ENCODE peak calls at places on chromosomes 7 and 10, in seven cellular contexts. D is transverse colon, S is A673, N is dorsolateral prefrontal cortex, B is H1, T is esophagus muscularis mucosa, A is AG04449. L is an unnamed sample.

GRCh38 chr7:30965883-30966282 is 2.1 kb downstream of the GHRHR start:
- DNase-seq in A (no peak), B (no peak), S (no peak), D (no peak), T (peak; percentile 85), N (no peak), L (no peak)

GRCh38 chr10:114755537-114755936 is 66.0 kb upstream of the FHIP2A start:
- DNase-seq in S (no peak), B (no peak), N (no peak), T (no peak), A (no peak), D (no peak), L (no peak)

GRCh38 chr10:82796510-82796909 is 921.5 kb downstream of the NRG3 start:
- DNase-seq in N (no peak), B (no peak), A (no peak), D (no peak), S (peak; percentile 2), T (no peak), L (no peak)

GRCh38 chr10:59240581-59241183 is 64.2 kb downstream of the PHYHIPL start:
- DNase-seq in A (no peak), S (peak; percentile 66), B (peak; percentile 49), D (no peak), T (no peak), N (no peak), L (peak; percentile 15)

GRCh38 chr10:71064413-71065118 is 147.8 kb upstream of the UNC5B start:
- DNase-seq in T (no peak), N (no peak), D (no peak), S (no peak), B (no peak), A (no peak), L (no peak)

GRCh38 chr7:55130079-55130476 is 111.3 kb downstream of the EGFR start:
- DNase-seq in S (no peak), A (no peak), B (no peak), N (no peak), D (no peak), T (peak; percentile 91), L (peak; percentile 86)

GRCh38 chr7:121475806-121476205 is 79.7 kb upstream of the FAM3C start:
- DNase-seq in S (no peak), B (no peak), D (peak; percentile 68), T (no peak), A (no peak), N (no peak), L (no peak)

GRCh38 chr7:183907-184767 is 8.2 kb upstream of the FAM20C start:
- DNase-seq in D (no peak), S (no peak), B (no peak), A (no peak), T (no peak), N (no peak), L (no peak)

GRCh38 chr10:90968448-90969086 is 47.7 kb upstream of the ANKRD1 start:
- DNase-seq in B (no peak), A (peak; percentile 59), D (no peak), N (no peak), S (no peak), T (no peak), L (no peak)

GRCh38 chr7:91519241-91520200 is 255.3 kb downstream of the FZD1 start:
- DNase-seq in S (peak; percentile 51), B (no peak), A (no peak), N (no peak), D (no peak), T (no peak), L (peak; percentile 75)

GRCh38 chr7:11413901-11414300 is 418.1 kb downstream of the THSD7A start:
- DNase-seq in D (no peak), S (no peak), T (no peak), B (no peak), N (no peak), A (no peak), L (no peak)

GRCh38 chr7:101128040-101128834 is 1.3 kb downstream of the SERPINE1 start:
- DNase-seq in N (no peak), S (no peak), B (no peak), D (no peak), A (no peak), T (no peak), L (no peak)

GRCh38 chr10:33506838-33507661 is 172.6 kb upstream of the NRP1 start:
- DNase-seq in N (no peak), T (no peak), D (no peak), B (no peak), A (no peak), S (no peak), L (no peak)

GRCh38 chr10:58765905-58766304 is 253.2 kb downstream of the BICC1 start:
- DNase-seq in T (no peak), S (no peak), D (no peak), B (no peak), A (no peak), N (no peak), L (no peak)

GRCh38 chr7:150417239-150417638 is 33.2 kb upstream of the GIMAP8 start:
- DNase-seq in D (no peak), S (no peak), B (peak; percentile 39), N (no peak), T (no peak), A (no peak), L (no peak)

GRCh38 chr10:44648691-44649090 is 262.4 kb upstream of the TMEM72 start:
- DNase-seq in S (no peak), B (no peak), D (no peak), T (no peak), N (no peak), A (no peak), L (no peak)

GRCh38 chr10:44647877-44648542 is 263.1 kb upstream of the CXCL12 start:
- DNase-seq in N (no peak), B (no peak), T (no peak), D (no peak), S (peak; percentile 23), A (peak; percentile 66), L (no peak)

GRCh38 chr10:44650576-44651394 is 260.4 kb upstream of the TMEM72 start:
- DNase-seq in B (no peak), S (no peak), D (no peak), T (no peak), N (no peak), A (no peak), L (peak; percentile 19)

GRCh38 chr10:44651395-44651661 is 259.8 kb upstream of the TMEM72 start:
- DNase-seq in S (no peak), D (no peak), N (no peak), T (no peak), B (no peak), A (no peak), L (no peak)

DNA sequence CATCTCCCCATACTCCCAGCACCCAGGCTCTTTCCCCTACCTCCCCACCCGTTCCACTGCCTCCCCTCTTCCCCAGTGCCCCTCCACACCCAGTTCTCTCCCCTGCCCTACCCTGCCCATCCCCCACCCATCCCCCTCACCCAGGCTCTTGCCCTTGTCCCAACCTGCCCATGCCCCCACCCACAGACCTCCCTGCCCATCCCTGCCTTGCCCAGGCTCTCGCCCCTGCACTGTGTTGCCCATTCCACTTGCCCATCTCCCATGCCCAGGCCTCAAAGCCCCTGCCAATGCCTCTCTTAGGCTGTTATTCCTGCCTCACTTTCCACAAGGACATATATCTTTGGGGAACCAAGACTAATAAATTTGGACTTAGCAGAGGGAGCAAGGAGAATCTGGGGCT is 262.6 kb upstream of the CXCL12 start:
- DNase-seq in T (no peak), B (no peak), A (no peak), N (no peak), D (no peak), S (no peak), L (no peak)
- H3K4me3 ChIP-seq in T (no peak overlapping the region), B (no peak overlapping the region), A (no peak overlapping the region), N (no peak overlapping the region), D (no peak overlapping the region), S (no peak overlapping the region), L (no peak overlapping the region)

DNA sequence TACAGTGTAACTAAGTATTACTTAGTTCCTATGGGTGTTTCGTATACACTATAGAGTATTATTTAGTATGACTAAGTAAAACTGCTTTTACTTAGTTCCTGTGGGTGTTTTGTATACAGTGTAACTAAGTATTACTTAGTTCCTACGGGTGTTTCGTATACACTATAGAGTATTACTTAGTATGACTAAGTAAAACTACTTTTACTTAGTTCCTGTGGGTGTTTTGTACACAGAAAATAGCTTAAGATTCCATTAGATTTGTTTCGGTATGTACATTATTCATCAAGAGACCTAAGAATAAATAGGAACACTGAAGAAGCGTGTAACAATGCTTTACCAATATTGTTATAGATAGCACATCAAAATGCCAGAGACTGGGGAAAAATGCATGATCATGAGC is 25.0 kb downstream of the IGF2BP3 start:
- DNase-seq in B (no peak), T (no peak), S (no peak), D (no peak), A (no peak), N (no peak), L (no peak)
- TF ChIP-seq CTCF in B (no peak), T (no peak), S (no peak), D (no peak), A (no peak), N (no peak), L (no peak)

GRCh38 chr10:27099448-27099847 is 846 bp downstream of the ANKRD26 start:
- DNase-seq in D (no peak), S (no peak), N (no peak), B (no peak), A (no peak), T (no peak), L (no peak)
- H3K4me3 ChIP-seq in D (peak overlapping the region; percentile 53), S (peak overlapping the region; percentile 77), N (peak overlapping the region; percentile 76), B (peak overlapping the region; percentile 95), A (peak overlapping the region; percentile 82), T (peak overlapping the region; percentile 73), L (peak overlapping the region; percentile 87)

GRCh38 chr7:69820479-69821192 is 222.4 kb downstream of the AUTS2 start:
- DNase-seq in N (no peak), T (no peak), B (no peak), S (no peak), D (no peak), A (no peak), L (no peak)

GRCh38 chr7:69823151-69823744 is 225.0 kb downstream of the AUTS2 start:
- DNase-seq in N (no peak), D (no peak), A (no peak), B (no peak), T (no peak), S (no peak), L (no peak)

GRCh38 chr7:69826283-69826682 is 228.0 kb downstream of the AUTS2 start:
- DNase-seq in D (no peak), B (no peak), N (no peak), T (no peak), A (no peak), S (no peak), L (no peak)

GRCh38 chr7:69827140-69827919 is 229.1 kb downstream of the AUTS2 start:
- DNase-seq in B (no peak), A (no peak), D (no peak), T (no peak), N (no peak), S (peak; percentile 85), L (no peak)

DNA sequence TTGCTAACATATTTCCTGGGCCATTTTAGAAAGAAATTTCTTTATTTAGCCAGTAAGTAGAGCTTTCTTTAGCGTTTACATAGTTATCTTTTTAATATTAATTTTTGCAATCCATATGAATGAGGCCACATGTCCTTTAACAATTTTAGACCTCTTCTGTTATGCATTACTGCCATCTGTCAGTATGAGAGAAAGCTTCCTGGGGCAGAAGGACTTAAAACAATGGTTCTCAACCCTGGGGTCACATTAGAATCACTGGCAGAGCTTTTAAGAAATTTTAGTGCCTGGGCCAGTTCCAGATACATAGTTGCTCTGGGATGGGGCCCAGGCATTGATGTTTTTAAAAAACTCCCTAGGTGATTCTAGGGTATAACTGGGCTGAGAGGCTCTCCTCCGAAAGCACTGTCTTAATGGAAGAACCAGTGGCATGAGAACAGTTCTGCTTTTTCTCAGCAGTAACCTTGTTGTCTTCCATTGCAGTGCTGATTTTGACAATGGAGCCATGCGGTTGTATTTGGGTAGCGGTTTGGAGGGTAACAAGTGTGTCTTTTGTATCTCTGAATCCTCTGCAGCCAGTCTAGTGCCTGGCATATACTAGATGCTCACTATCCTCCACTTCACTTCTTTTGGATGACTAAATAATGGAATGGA is 226.9 kb downstream of the AUTS2 start:
- DNase-seq in T (no peak), A (no peak), D (no peak), S (peak; percentile 74), N (no peak), B (no peak), L (no peak)
- TF ChIP-seq CTCF in T (no peak), A (no peak), D (no peak), S (peak; percentile 37), N (peak; percentile 46), B (no peak), L (no peak)

L was measured in retinal pigment epithelial cell.